ENCODE peak calls at places on chromosomes 2 and 18, in five cellular contexts. C is heart left ventricle, Y is endothelial cell of umbilical vein, S is sigmoid colon, A is spleen. O is an unnamed sample.
A peak's percentile ranks its signal among the peaks of the same experiment; 100 is the strongest.

GRCh38 chr2:52220393-52220792 is 1188.5 kb upstream of the NRXN1 start:
- DNase-seq in C (no peak), Y (peak; percentile 1), S (no peak), A (no peak), O (no peak)

GRCh38 chr2:26770986-26771586 is 7.0 kb downstream of the SLC35F6 start:
- DNase-seq in C (peak; percentile 77), Y (peak; percentile 69), S (peak; percentile 94), A (no peak), O (no peak)

GRCh38 chr18:25349926-25350560 is 1.9 kb downstream of the ZNF521 start:
- DNase-seq in C (peak; percentile 71), Y (no peak), S (peak; percentile 68), A (peak; percentile 75), O (no peak)

GRCh38 chr2:96554293-96555145 is 18.0 kb downstream of the ARID5A start:
- DNase-seq in C (peak; percentile 87), Y (peak; percentile 65), S (peak; percentile 91), A (peak; percentile 94), O (peak; percentile 87)

GRCh38 chr2:74440005-74440377 is 1.7 kb downstream of the RTKN start:
- DNase-seq in C (peak; percentile 86), Y (peak; percentile 44), S (peak; percentile 89), A (peak; percentile 78), O (no peak)

GRCh38 chr2:190781604-190782198 is 98.9 kb upstream of the GLS start:
- DNase-seq in C (no peak), Y (peak; percentile 76), S (peak; percentile 71), A (no peak), O (no peak)

GRCh38 chr2:165593081-165593480 is 123.6 kb downstream of the CSRNP3 start:
- DNase-seq in C (no peak), Y (no peak), S (no peak), A (no peak), O (no peak)

GRCh38 chr18:50338122-50338521 is 36.7 kb upstream of the SKA1 start:
- DNase-seq in C (no peak), Y (no peak), S (no peak), A (no peak), O (no peak)

GRCh38 chr2:856041-856440 is 94.6 kb upstream of the SNTG2 start:
- DNase-seq in C (no peak), Y (no peak), S (no peak), A (no peak), O (no peak)

GRCh38 chr2:237298323-237299118 is 115.4 kb downstream of the COL6A3 start:
- DNase-seq in C (no peak), Y (no peak), S (no peak), A (no peak), O (no peak)

GRCh38 chr2:55160422-55160821 is 71.7 kb downstream of the CLHC1 start:
- DNase-seq in C (no peak), Y (no peak), S (no peak), A (no peak), O (no peak)

GRCh38 chr2:64604155-64604554 is 49.6 kb downstream of the SERTAD2 start:
- DNase-seq in C (no peak), Y (no peak), S (peak; percentile 29), A (no peak), O (no peak)

GRCh38 chr18:2805970-2806943 is 40.5 kb upstream of the EMILIN2 start:
- DNase-seq in C (no peak), Y (peak; percentile 18), S (no peak), A (no peak), O (no peak)

GRCh38 chr18:48828713-48829442 is 121.9 kb downstream of the SMAD7 start:
- DNase-seq in C (no peak), Y (no peak), S (peak; percentile 67), A (peak; percentile 66), O (peak; percentile 71)

GRCh38 chr2:155318710-155319109 is 620.2 kb downstream of the KCNJ3 start:
- DNase-seq in C (no peak), Y (no peak), S (no peak), A (no peak), O (no peak)

GRCh38 chr2:234310166-234310565 is 186.7 kb downstream of the ARL4C start:
- DNase-seq in C (no peak), Y (no peak), S (no peak), A (no peak), O (no peak)

GRCh38 chr2:199458017-199458805 is 472 bp upstream of the SATB2 start:
- DNase-seq in C (no peak), Y (peak; percentile 15), S (peak; percentile 69), A (peak; percentile 84), O (no peak)

GRCh38 chr18:70493461-70493860 is 204.6 kb downstream of the SOCS6 start:
- DNase-seq in C (no peak), Y (no peak), S (no peak), A (no peak), O (no peak)

GRCh38 chr2:12852135-12852534 is 135.4 kb downstream of the TRIB2 start:
- DNase-seq in C (no peak), Y (no peak), S (no peak), A (no peak), O (no peak)

GRCh38 chr2:217979151-217979811 is 23.5 kb downstream of the TNS1 start:
- DNase-seq in C (peak; percentile 58), Y (peak; percentile 25), S (peak; percentile 69), A (peak; percentile 63), O (no peak)

GRCh38 chr2:120343433-120344105 is 2.4 kb upstream of the INHBB start:
- DNase-seq in C (peak; percentile 87), Y (peak; percentile 66), S (peak; percentile 88), A (peak; percentile 94), O (peak; percentile 87)

GRCh38 chr2:33186937-33187336 is 240.2 kb downstream of the LTBP1 start:
- DNase-seq in C (no peak), Y (no peak), S (no peak), A (no peak), O (no peak)

GRCh38 chr2:27255660-27256059 is 7.2 kb downstream of the SLC30A3 start:
- DNase-seq in C (no peak), Y (peak; percentile 49), S (no peak), A (no peak), O (no peak)

GRCh38 chr2:11227595-11227994 is 72.3 kb downstream of the SLC66A3 start:
- DNase-seq in C (no peak), Y (no peak), S (no peak), A (no peak), O (no peak)

GRCh38 chr2:2057125-2057721 is 273.9 kb downstream of the MYT1L start:
- DNase-seq in C (peak; percentile 82), Y (peak; percentile 1), S (peak; percentile 72), A (peak; percentile 83), O (no peak)

GRCh38 chr2:65329551-65329950 is 101.9 kb downstream of the ACTR2 start:
- DNase-seq in C (no peak), Y (no peak), S (no peak), A (no peak), O (no peak)

GRCh38 chr2:157696036-157696435 is 67.4 kb upstream of the ACVR1C start:
- DNase-seq in C (no peak), Y (no peak), S (no peak), A (no peak), O (no peak)

GRCh38 chr18:73431620-73432019 is 563.8 kb upstream of the NETO1 start:
- DNase-seq in C (no peak), Y (no peak), S (no peak), A (no peak), O (no peak)

GRCh38 chr2:19850056-19850455 is 51.7 kb downstream of the TTC32 start:
- DNase-seq in C (no peak), Y (no peak), S (no peak), A (no peak), O (peak; percentile 22)

GRCh38 chr2:27291865-27292264 is 9.6 kb downstream of the TRIM54 start:
- DNase-seq in C (no peak), Y (no peak), S (no peak), A (no peak), O (no peak)

GRCh38 chr2:224260605-224261004 is 141.3 kb downstream of the FAM124B start:
- DNase-seq in C (no peak), Y (no peak), S (no peak), A (no peak), O (no peak)

GRCh38 chr2:71995067-71995665 is 152.5 kb downstream of the CYP26B1 start:
- DNase-seq in C (no peak), Y (no peak), S (no peak), A (no peak), O (no peak)

GRCh38 chr18:80132196-80132812 is 23.2 kb downstream of the ADNP2 start:
- DNase-seq in C (no peak), Y (no peak), S (no peak), A (no peak), O (no peak)

GRCh38 chr2:132438650-132439030 is 22.0 kb downstream of the GPR39 start:
- DNase-seq in C (no peak), Y (peak; percentile 71), S (no peak), A (no peak), O (no peak)

GRCh38 chr2:84846041-84846663 is 34.7 kb downstream of the TRABD2A start:
- DNase-seq in C (no peak), Y (no peak), S (no peak), A (no peak), O (peak; percentile 17)

GRCh38 chr2:10371441-10372194 is 68.9 kb downstream of the HPCAL1 start:
- DNase-seq in C (no peak), Y (no peak), S (no peak), A (no peak), O (no peak)

GRCh38 chr2:125185691-125186270 is 1160.7 kb downstream of the CNTNAP5 start:
- DNase-seq in C (no peak), Y (no peak), S (no peak), A (no peak), O (no peak)

DNA sequence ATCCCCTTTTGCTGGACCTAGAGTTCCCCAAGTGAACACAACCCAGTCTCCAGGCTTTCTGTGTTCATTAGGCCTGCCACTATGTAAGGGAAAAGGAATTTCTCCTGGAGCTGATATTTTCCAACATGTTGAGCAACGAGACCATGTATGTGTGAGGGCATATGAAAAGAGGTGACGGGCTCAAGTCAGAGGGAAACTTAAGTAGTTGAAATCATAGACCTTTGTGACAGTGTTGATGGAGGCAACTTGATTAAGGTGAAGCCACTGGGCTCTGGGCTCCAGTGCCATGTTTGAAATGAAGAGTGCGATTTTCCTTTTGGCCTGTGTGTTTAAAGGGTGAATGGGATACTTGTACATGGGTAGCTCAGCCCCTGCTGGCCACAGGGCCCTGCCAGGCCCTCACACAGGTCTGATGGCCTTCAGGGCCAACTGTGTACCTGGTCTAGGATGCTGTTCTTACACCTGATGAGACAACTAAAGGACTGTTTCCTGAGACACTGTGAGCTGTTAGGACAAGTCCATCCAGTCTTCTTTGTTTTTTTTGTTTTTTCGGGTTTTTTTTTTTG is 27.1 kb downstream of the FOSL2 start:
- DNase-seq in C (no peak), Y (no peak), S (peak; percentile 32), A (no peak), O (no peak)
- TF ChIP-seq CTCF in C (no peak), Y (peak; percentile 6), S (no peak), A (no peak), O (no peak)

GRCh38 chr2:148515976-148516375 is 128.6 kb upstream of the EPC2 start:
- DNase-seq in C (no peak), Y (peak; percentile 58), S (no peak), A (no peak), O (no peak)
- H3K4me3 ChIP-seq in C (no peak overlapping the region), Y (no peak overlapping the region), S (no peak overlapping the region), A (no peak overlapping the region), O (no peak overlapping the region)

GRCh38 chr18:11587846-11588245 is 21.6 kb upstream of the SLC35G4 start:
- DNase-seq in C (no peak), Y (no peak), S (no peak), A (no peak), O (no peak)
- H3K27ac ChIP-seq in C (no peak overlapping the region), Y (no peak overlapping the region), S (no peak overlapping the region), A (no peak overlapping the region), O (no peak overlapping the region)

GRCh38 chr18:22271030-22271429 is 101.6 kb downstream of the GATA6 start:
- DNase-seq in C (no peak), Y (no peak), S (no peak), A (no peak), O (no peak)
- TF ChIP-seq CTCF in C (no peak), Y (no peak), S (no peak), A (no peak), O (no peak)

GRCh38 chr2:23691106-23691470 is 235.8 kb downstream of the ATAD2B start:
- DNase-seq in C (peak; percentile 43), Y (no peak), S (no peak), A (peak; percentile 70), O (no peak)
- H3K4me3 ChIP-seq in C (no peak overlapping the region), Y (no peak overlapping the region), S (no peak overlapping the region), A (no peak overlapping the region), O (no peak overlapping the region)